ENCODE peak calls at places on chromosomes 7 and 10, in eight cellular contexts. R, S, H, Y, T, Q, F and L are unnamed samples. For H3K36me3, the result is how much of the 10 kb centered on the place peaks cover.

GRCh38 chr7:39810710-39811109 is 139.3 kb upstream of the CDK13 start:
- DNase-seq in Y (no peak), R (peak), S (no peak), F (no peak), H (peak), T (no peak), Q (no peak), L (peak)

GRCh38 chr7:110774066-110774465 is 316.9 kb upstream of the LRRN3 start:
- DNase-seq in F (no peak), H (no peak), T (no peak), Q (no peak), S (no peak), R (peak), Y (no peak), L (no peak)

GRCh38 chr7:131525820-131526219 is 30.6 kb downstream of the PODXL start:
- DNase-seq in H (no peak), R (peak), F (no peak), Y (no peak), S (no peak), T (no peak), Q (no peak), L (peak)

GRCh38 chr7:133016629-133017028 is 65.3 kb downstream of the CHCHD3 start:
- DNase-seq in F (no peak), Q (no peak), H (no peak), S (no peak), T (no peak), R (no peak), Y (no peak), L (no peak)

GRCh38 chr7:66837007-66837406 is 84.0 kb upstream of the TMEM248 start:
- DNase-seq in Y (peak), H (no peak), F (no peak), Q (no peak), R (peak), S (no peak), T (peak), L (no peak)

GRCh38 chr10:58781873-58782488 is 269.3 kb downstream of the BICC1 start:
- DNase-seq in S (peak), H (peak), T (no peak), Y (peak), Q (no peak), R (peak), F (no peak), L (peak)

GRCh38 chr10:32049113-32049512 is 7.1 kb downstream of the KIF5B start:
- DNase-seq in Q (no peak), T (no peak), S (no peak), Y (no peak), H (peak), R (no peak), F (no peak), L (peak)

GRCh38 chr10:62817120-62817762 is 1.1 kb upstream of the EGR2 start:
- DNase-seq in R (peak), H (peak), Y (peak), S (no peak), F (peak), Q (peak), T (peak), L (peak)

GRCh38 chr10:122514045-122514840 is 46.3 kb upstream of the DMBT1 start:
- DNase-seq in F (no peak), H (peak), Q (no peak), T (no peak), R (no peak), Y (no peak), S (no peak), L (peak)

GRCh38 chr7:117270371-117270770 is 52.5 kb downstream of the WNT2 start:
- DNase-seq in R (peak), Y (no peak), H (peak), Q (no peak), T (no peak), S (no peak), F (no peak), L (peak)

GRCh38 chr10:11018426-11018818 is 750 bp downstream of the CELF2 start:
- DNase-seq in Y (no peak), S (no peak), F (no peak), Q (no peak), H (no peak), R (no peak), T (peak), L (peak)

GRCh38 chr7:152869677-152870051 is 110.1 kb downstream of the ACTR3B start:
- DNase-seq in Q (peak), F (no peak), Y (no peak), T (no peak), S (no peak), H (no peak), R (no peak), L (no peak)

GRCh38 chr10:101668566-101668965 is 26.4 kb downstream of the FBXW4 start:
- DNase-seq in S (no peak), H (no peak), Q (no peak), Y (no peak), R (no peak), F (no peak), T (peak), L (no peak)

GRCh38 chr10:118564652-118565051 is 30.8 kb downstream of the PRLHR start:
- DNase-seq in Y (no peak), Q (no peak), T (peak), F (no peak), H (peak), S (no peak), R (peak), L (peak)

GRCh38 chr7:92609921-92610518 is 19.8 kb upstream of the FAM133B start:
- DNase-seq in F (no peak), R (peak), T (no peak), H (no peak), Y (peak), Q (no peak), S (no peak), L (peak)

GRCh38 chr7:125032943-125033342 is 103.3 kb upstream of the POT1 start:
- DNase-seq in H (no peak), S (no peak), R (no peak), T (no peak), F (no peak), Y (no peak), Q (no peak), L (no peak)

GRCh38 chr7:135167360-135167759 is 3.1 kb downstream of the CYREN start:
- DNase-seq in Y (no peak), T (no peak), R (no peak), S (no peak), H (no peak), F (no peak), Q (no peak), L (no peak)

GRCh38 chr7:18357691-18358090 is 137.9 kb upstream of the HDAC9 start:
- DNase-seq in F (no peak), R (peak), Y (peak), S (no peak), T (no peak), H (peak), Q (no peak), L (peak)

GRCh38 chr7:27132214-27132613 is 1.7 kb upstream of the HOXA4 start:
- DNase-seq in S (no peak), Y (no peak), T (no peak), Q (no peak), H (no peak), F (no peak), R (no peak), L (no peak)

GRCh38 chr7:27133409-27134157 is 3.0 kb upstream of the HOXA4 start:
- DNase-seq in T (no peak), Y (no peak), F (no peak), R (no peak), H (peak), Q (no peak), S (no peak), L (no peak)

GRCh38 chr7:27134392-27134791 is 3.8 kb upstream of the HOXA4 start:
- DNase-seq in S (no peak), R (peak), T (no peak), F (no peak), H (peak), Q (no peak), Y (no peak), L (peak)

GRCh38 chr7:27131390-27131819 is 848 bp upstream of the HOXA4 start:
- DNase-seq in T (no peak), R (no peak), Y (no peak), H (no peak), S (no peak), Q (no peak), F (no peak), L (peak)

DNA sequence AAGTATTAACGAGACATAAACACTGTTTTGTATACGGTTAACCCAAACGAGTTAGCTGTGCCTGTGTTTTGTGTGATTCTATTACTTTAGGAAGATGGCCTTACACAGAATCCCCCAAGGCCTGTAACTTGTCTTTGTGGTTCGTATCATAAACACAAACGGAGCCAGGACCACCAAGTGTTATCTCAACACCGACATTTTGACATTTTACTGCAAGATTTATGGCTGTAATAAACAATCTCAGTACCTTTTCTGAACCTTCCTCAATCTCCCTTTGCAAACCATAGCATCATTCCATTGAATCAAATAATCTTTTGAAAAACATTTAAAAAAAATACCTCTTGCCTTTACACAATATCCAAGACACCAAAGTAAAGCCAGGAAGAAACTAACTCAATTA is 2.4 kb upstream of the HOXA4 start:
- DNase-seq in S (no peak), F (no peak), Y (no peak), T (no peak), H (no peak), R (no peak), Q (no peak), L (no peak)
- H3K36me3 ChIP-seq in S (under half), F (under half), Y (under half), T (under half), H (under half), R (under half), Q (under half), L (under half)

GRCh38 chr10:110597476-110597875 is 30.0 kb downstream of the SMC3 start:
- DNase-seq in S (no peak), Y (no peak), Q (no peak), R (no peak), F (no peak), T (no peak), H (no peak), L (no peak)
- H3K36me3 ChIP-seq in S (under half), Y (half or more), Q (under half), R (under half), F (under half), T (half or more), H (under half), L (under half)

GRCh38 chr10:13321576-13321975 is 21.7 kb upstream of the PHYH start:
- DNase-seq in T (no peak), Y (no peak), R (no peak), H (no peak), S (no peak), Q (no peak), F (no peak), L (no peak)

GRCh38 chr10:13317474-13317873 is 17.6 kb upstream of the PHYH start:
- DNase-seq in S (no peak), T (peak), Y (no peak), R (no peak), H (no peak), F (no peak), Q (no peak), L (no peak)

GRCh38 chr10:13322615-13323148 is 22.8 kb upstream of the PHYH start:
- DNase-seq in Q (no peak), R (no peak), T (no peak), S (no peak), Y (no peak), F (no peak), H (no peak), L (no peak)

GRCh38 chr10:13316635-13317311 is 16.9 kb upstream of the PHYH start:
- DNase-seq in Q (no peak), H (no peak), F (no peak), S (no peak), T (no peak), Y (no peak), R (no peak), L (no peak)

DNA sequence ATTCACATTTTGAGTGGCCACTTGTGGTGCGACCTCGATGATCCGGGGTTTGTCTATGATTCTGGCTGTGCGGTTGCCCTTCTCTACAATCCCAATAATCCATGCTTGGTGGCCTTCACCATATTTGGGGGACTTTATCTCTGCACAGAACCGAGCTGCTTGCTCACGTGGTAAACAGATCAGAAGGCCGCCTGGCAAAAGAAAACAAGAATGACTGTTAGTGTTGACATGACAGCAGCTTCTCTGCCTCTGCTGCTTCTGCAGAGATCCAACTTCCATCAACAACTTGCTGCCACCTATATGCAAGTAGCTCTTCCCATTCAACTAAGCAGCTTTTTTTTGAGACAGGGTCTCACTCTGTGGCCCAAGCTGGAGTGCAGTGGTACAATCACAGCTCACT is 19.3 kb upstream of the PHYH start:
- DNase-seq in T (no peak), H (no peak), R (no peak), Q (no peak), S (no peak), Y (no peak), F (no peak), L (no peak)
- H3K36me3 ChIP-seq in T (under half), H (under half), R (under half), Q (under half), S (under half), Y (half or more), F (under half), L (under half)

GRCh38 chr7:98930921-98931320 is 52.6 kb downstream of the TRRAP start:
- DNase-seq in H (peak), F (no peak), S (no peak), Q (peak), T (no peak), Y (no peak), R (no peak), L (peak)
- H3K36me3 ChIP-seq in H (under half), F (under half), S (half or more), Q (half or more), T (half or more), Y (half or more), R (under half), L (half or more)

GRCh38 chr10:125001313-125002043 is 59.6 kb downstream of the ZRANB1 start:
- DNase-seq in F (peak), S (no peak), H (no peak), Q (peak), Y (no peak), R (no peak), T (peak), L (no peak)

GRCh38 chr10:124999433-125000365 is 57.8 kb downstream of the ZRANB1 start:
- DNase-seq in Q (peak), S (no peak), R (no peak), T (peak), F (peak), Y (no peak), H (peak), L (peak)

GRCh38 chr10:125002044-125002422 is 60.1 kb downstream of the ZRANB1 start:
- DNase-seq in Y (no peak), R (no peak), T (no peak), H (no peak), F (peak), Q (peak), S (no peak), L (no peak)

GRCh38 chr10:124998624-124999291 is 56.8 kb downstream of the ZRANB1 start:
- DNase-seq in S (no peak), Y (no peak), F (no peak), T (peak), H (no peak), R (no peak), Q (peak), L (no peak)

DNA sequence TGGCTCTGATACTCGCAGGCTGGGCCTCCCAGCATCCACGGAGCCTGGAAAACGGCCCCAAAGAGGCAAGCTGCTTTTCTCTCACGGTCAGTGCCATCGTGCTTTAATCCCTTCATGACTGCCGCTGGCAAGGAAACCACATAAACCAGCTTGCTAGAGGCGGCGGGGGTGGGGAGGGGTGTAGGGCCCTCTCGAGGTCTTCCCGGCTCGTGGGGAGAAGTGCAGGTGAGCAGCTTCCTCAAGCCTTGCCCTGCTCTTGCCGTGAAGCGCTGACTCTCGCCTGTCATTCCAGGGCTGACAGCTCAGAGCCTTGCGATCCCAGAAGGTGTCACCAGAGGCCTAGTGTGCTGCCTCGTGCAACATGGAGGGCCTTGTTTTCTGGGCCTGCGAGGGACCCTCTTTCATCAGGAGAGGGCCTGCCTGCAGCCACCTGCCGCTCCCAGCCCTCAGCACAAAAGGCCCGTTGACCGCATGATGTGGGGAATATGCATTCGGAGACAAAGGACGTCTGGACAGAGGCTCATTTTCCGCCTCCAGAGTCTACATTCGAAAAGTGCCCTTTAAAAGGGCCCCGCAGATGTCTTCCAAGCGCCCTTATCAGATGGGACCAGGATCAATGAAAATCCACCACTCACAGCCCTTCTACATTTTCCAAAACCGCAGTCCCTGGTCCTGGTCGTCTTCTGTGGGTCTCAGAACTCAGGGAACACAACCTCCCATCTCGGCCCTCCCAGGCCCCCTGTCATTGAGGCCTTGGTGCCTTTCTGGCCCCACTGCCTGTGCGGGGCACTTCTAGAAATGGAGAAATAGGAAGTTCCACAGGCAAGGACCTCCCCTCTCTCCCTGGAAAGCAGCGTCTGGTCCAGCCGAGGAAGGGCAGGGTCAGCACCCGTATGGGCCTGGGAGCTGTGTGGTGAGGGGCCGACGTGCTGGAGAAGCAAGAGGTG is 58.7 kb downstream of the ZRANB1 start:
- DNase-seq in R (no peak), T (peak), Y (no peak), H (peak), S (no peak), Q (peak), F (peak), L (peak)
- H3K36me3 ChIP-seq in R (under half), T (under half), Y (under half), H (under half), S (under half), Q (under half), F (under half), L (under half)

DNA sequence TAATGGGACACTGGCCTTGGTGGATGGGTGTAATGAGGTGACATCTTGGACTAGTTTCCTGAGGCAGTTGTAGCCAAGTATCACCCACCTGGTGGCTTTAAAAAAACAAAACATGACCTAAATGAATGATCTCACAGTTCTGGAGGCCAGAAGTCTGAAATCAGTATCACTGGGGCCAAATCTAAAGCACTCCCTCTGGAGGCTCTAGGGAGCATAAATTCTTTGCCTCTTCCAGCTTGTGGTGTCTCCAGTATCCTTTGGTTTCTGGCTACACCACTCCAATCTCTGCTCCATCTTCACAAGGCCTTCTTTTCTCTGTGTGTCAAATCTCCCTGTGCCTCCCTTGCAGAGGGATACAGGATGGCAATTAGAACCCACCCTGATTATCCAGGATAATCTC is 342.9 kb downstream of the CALN1 start:
- DNase-seq in F (no peak), R (no peak), H (no peak), Y (no peak), S (no peak), T (no peak), Q (no peak), L (no peak)
- H3K36me3 ChIP-seq in F (under half), R (under half), H (under half), Y (under half), S (under half), T (under half), Q (under half), L (under half)